ENCODE peak calls at places on chromosomes 3 and 15, in seven cellular contexts. T, K, W, S, Q, V and D are unnamed samples. For H3K4me1, the result is how much of the 10 kb centered on the place peaks cover.

GRCh38 chr3:21754839-21755238 is 3.8 kb upstream of the ZNF385D start:
- DNase-seq in S (no peak), Q (no peak), V (no peak), W (no peak), K (no peak), T (no peak), D (no peak)

GRCh38 chr15:52529289-52529929 is 729 bp upstream of the MYO5A start:
- DNase-seq in K (no peak), V (no peak), S (no peak), T (no peak), W (no peak), Q (no peak), D (no peak)

GRCh38 chr15:71294636-71295241 is 179.5 kb downstream of the THSD4 start:
- DNase-seq in S (no peak), K (no peak), W (peak), V (no peak), Q (no peak), T (no peak), D (peak)

GRCh38 chr3:113140876-113141275 is 70.5 kb upstream of the BOC start:
- DNase-seq in W (no peak), V (no peak), S (no peak), K (no peak), T (no peak), Q (no peak), D (no peak)

GRCh38 chr15:38613085-38613484 is 48.5 kb upstream of the RASGRP1 start:
- DNase-seq in V (no peak), T (no peak), Q (no peak), K (no peak), W (no peak), S (no peak), D (no peak)

GRCh38 chr15:66138096-66138783 is 115.3 kb downstream of the MEGF11 start:
- DNase-seq in W (peak), Q (no peak), V (no peak), T (no peak), K (no peak), S (peak), D (no peak)

GRCh38 chr3:114333923-114334240 is 40.1 kb downstream of the TIGIT start:
- DNase-seq in V (no peak), Q (no peak), S (no peak), K (no peak), T (no peak), W (no peak), D (no peak)

GRCh38 chr3:169173231-169173630 is 490.3 kb downstream of the MECOM start:
- DNase-seq in K (no peak), S (no peak), W (no peak), Q (no peak), T (no peak), V (peak), D (no peak)

GRCh38 chr3:69210068-69210730 is 87.8 kb upstream of the LMOD3 start:
- DNase-seq in W (no peak), Q (no peak), V (no peak), T (no peak), K (no peak), S (no peak), D (no peak)

GRCh38 chr3:127840671-127841070 is 18.4 kb upstream of the MGLL start:
- DNase-seq in T (no peak), W (no peak), K (no peak), Q (no peak), S (no peak), V (no peak), D (no peak)

GRCh38 chr15:50077655-50078054 is 41.4 kb downstream of the ATP8B4 start:
- DNase-seq in K (no peak), W (no peak), V (peak), Q (no peak), S (no peak), T (no peak), D (no peak)

GRCh38 chr3:158950131-158950901 is 148.5 kb downstream of the MFSD1 start:
- DNase-seq in W (no peak), V (no peak), T (no peak), S (no peak), K (no peak), Q (no peak), D (no peak)

GRCh38 chr3:197555281-197556261 is at the start of gene BDH1:
- DNase-seq in W (peak), Q (peak), S (no peak), T (no peak), K (peak), V (peak), D (peak)

GRCh38 chr15:80587816-80588456 is 107.2 kb upstream of the ABHD17C start:
- DNase-seq in W (no peak), T (peak), K (no peak), V (no peak), S (no peak), Q (no peak), D (peak)

GRCh38 chr3:29408676-29409075 is 127.8 kb downstream of the RBMS3 start:
- DNase-seq in V (no peak), Q (no peak), W (no peak), T (no peak), S (no peak), K (no peak), D (no peak)
- H3K4me1 ChIP-seq in V (under half), Q (under half), W (under half), T (under half), S (under half), K (under half), D (half or more)

GRCh38 chr3:20316238-20316637 is 130.2 kb upstream of the SGO1 start:
- DNase-seq in S (no peak), Q (peak), W (no peak), T (no peak), K (no peak), V (no peak), D (no peak)

GRCh38 chr3:20320489-20320888 is 134.5 kb upstream of the SGO1 start:
- DNase-seq in S (no peak), Q (peak), T (no peak), K (no peak), V (no peak), W (peak), D (no peak)

GRCh38 chr3:20322085-20322484 is 136.1 kb upstream of the SGO1 start:
- DNase-seq in K (no peak), Q (no peak), V (no peak), S (no peak), W (no peak), T (no peak), D (no peak)

GRCh38 chr3:20321391-20322047 is 135.5 kb upstream of the SGO1 start:
- DNase-seq in T (no peak), V (no peak), W (no peak), S (no peak), K (no peak), Q (no peak), D (no peak)

GRCh38 chr3:20317616-20318015 is 131.6 kb upstream of the SGO1 start:
- DNase-seq in Q (no peak), V (no peak), T (no peak), S (no peak), K (no peak), W (no peak), D (no peak)
- H3K27ac ChIP-seq in Q (no peak), V (no peak), T (no peak), S (no peak), K (no peak), W (no peak), D (no peak)

GRCh38 chr15:88393719-88394519 is 73.3 kb downstream of the MRPL46 start:
- DNase-seq in W (no peak), V (no peak), K (no peak), T (no peak), Q (no peak), S (no peak), D (no peak)
- H3K4me1 ChIP-seq in W (under half), V (under half), K (under half), T (under half), Q (under half), S (under half), D (under half)

DNA sequence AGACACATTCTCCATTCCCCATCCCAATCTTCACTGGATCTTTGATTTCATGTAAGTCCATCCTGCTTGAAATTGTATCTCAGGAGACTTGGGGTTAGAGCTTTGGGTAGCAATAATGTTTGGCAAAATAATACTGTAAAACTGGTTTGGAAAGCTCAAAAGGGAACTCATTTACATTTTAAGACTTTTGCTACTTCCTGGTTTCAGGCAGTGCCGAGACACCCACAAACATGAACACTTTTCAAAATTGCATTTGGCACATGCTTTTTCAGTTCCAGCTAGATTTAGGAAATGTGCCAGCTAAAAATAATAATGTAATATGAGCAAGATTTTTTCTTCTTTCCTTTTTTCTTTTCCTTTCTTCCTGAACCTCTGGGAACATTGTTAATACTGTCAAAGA is 145.7 kb upstream of the CBLB start:
- DNase-seq in T (no peak), W (no peak), K (no peak), S (no peak), V (no peak), Q (no peak), D (no peak)
- H3K27ac ChIP-seq in T (no peak), W (no peak), K (peak), S (no peak), V (no peak), Q (no peak), D (no peak)